ENCODE peak calls at places on chromosome 19, in nine cellular contexts. One of them, this sample, is unnamed.

GRCh38 chr19:16040642-16041041 is 35.7 kb upstream of the TPM4 start:
- DNase-seq in mammary epithelial cell: no peak
- DNase-seq in OCI-LY7: no peak
- DNase-seq in substantia nigra: no peak
- DNase-seq in ovary: no peak
- DNase-seq in CD4-positive, alpha-beta T cell: no peak
- DNase-seq in hepatocyte: no peak
- DNase-seq in esophagus squamous epithelium: no peak
- DNase-seq in trophoblast cell: no peak
- DNase-seq in this sample: peak; percentile 74

GRCh38 chr19:15300533-15301194 is 31.7 kb downstream of the BRD4 start:
- DNase-seq in trophoblast cell: peak; percentile 76
- DNase-seq in mammary epithelial cell: no peak
- DNase-seq in hepatocyte: no peak
- DNase-seq in substantia nigra: no peak
- DNase-seq in OCI-LY7: peak; percentile 64
- DNase-seq in ovary: no peak
- DNase-seq in esophagus squamous epithelium: no peak
- DNase-seq in CD4-positive, alpha-beta T cell: no peak
- DNase-seq in this sample: no peak

GRCh38 chr19:15449620-15450527 is at the start of gene WIZ:
- DNase-seq in OCI-LY7: peak; percentile 74
- DNase-seq in hepatocyte: peak; percentile 91
- DNase-seq in esophagus squamous epithelium: no peak
- DNase-seq in mammary epithelial cell: peak; percentile 65
- DNase-seq in ovary: peak; percentile 92
- DNase-seq in trophoblast cell: peak; percentile 35
- DNase-seq in substantia nigra: peak; percentile 85
- DNase-seq in CD4-positive, alpha-beta T cell: peak; percentile 81
- DNase-seq in this sample: peak; percentile 66

GRCh38 chr19:8069116-8069973 is 16.8 kb downstream of the CCL25 start:
- DNase-seq in mammary epithelial cell: no peak
- DNase-seq in ovary: no peak
- DNase-seq in OCI-LY7: peak; percentile 35
- DNase-seq in esophagus squamous epithelium: no peak
- DNase-seq in substantia nigra: no peak
- DNase-seq in trophoblast cell: no peak
- DNase-seq in CD4-positive, alpha-beta T cell: no peak
- DNase-seq in hepatocyte: no peak
- DNase-seq in this sample: peak; percentile 59

GRCh38 chr19:38707512-38708114 is 36.7 kb downstream of the CAPN12 start:
- DNase-seq in mammary epithelial cell: no peak
- DNase-seq in ovary: no peak
- DNase-seq in CD4-positive, alpha-beta T cell: no peak
- DNase-seq in substantia nigra: peak; percentile 52
- DNase-seq in esophagus squamous epithelium: no peak
- DNase-seq in OCI-LY7: no peak
- DNase-seq in trophoblast cell: no peak
- DNase-seq in hepatocyte: no peak
- DNase-seq in this sample: peak; percentile 39

GRCh38 chr19:15732388-15732787 is 4.6 kb downstream of the OR10H2 start:
- DNase-seq in esophagus squamous epithelium: no peak
- DNase-seq in OCI-LY7: no peak
- DNase-seq in substantia nigra: no peak
- DNase-seq in CD4-positive, alpha-beta T cell: no peak
- DNase-seq in mammary epithelial cell: no peak
- DNase-seq in trophoblast cell: no peak
- DNase-seq in ovary: no peak
- DNase-seq in hepatocyte: no peak
- DNase-seq in this sample: no peak

GRCh38 chr19:27529158-27529557 is 1683.8 kb downstream of the UQCRFS1 start:
- DNase-seq in ovary: no peak
- DNase-seq in mammary epithelial cell: no peak
- DNase-seq in trophoblast cell: no peak
- DNase-seq in substantia nigra: no peak
- DNase-seq in OCI-LY7: no peak
- DNase-seq in esophagus squamous epithelium: no peak
- DNase-seq in hepatocyte: no peak
- DNase-seq in CD4-positive, alpha-beta T cell: no peak
- DNase-seq in this sample: no peak

GRCh38 chr19:37999309-38000213 is 92.6 kb downstream of the SIPA1L3 start:
- DNase-seq in mammary epithelial cell: no peak
- DNase-seq in OCI-LY7: no peak
- DNase-seq in trophoblast cell: peak; percentile 68
- DNase-seq in substantia nigra: no peak
- DNase-seq in ovary: no peak
- DNase-seq in hepatocyte: no peak
- DNase-seq in esophagus squamous epithelium: no peak
- DNase-seq in CD4-positive, alpha-beta T cell: no peak
- DNase-seq in this sample: no peak

GRCh38 chr19:40055832-40056504 is at the start of gene ZNF780B:
- DNase-seq in OCI-LY7: peak; percentile 79
- DNase-seq in esophagus squamous epithelium: peak; percentile 7
- DNase-seq in trophoblast cell: no peak
- DNase-seq in ovary: peak; percentile 36
- DNase-seq in substantia nigra: peak; percentile 71
- DNase-seq in CD4-positive, alpha-beta T cell: peak; percentile 59
- DNase-seq in hepatocyte: peak; percentile 67
- DNase-seq in mammary epithelial cell: peak; percentile 55
- DNase-seq in this sample: peak; percentile 77

GRCh38 chr19:27966390-27966816 is 1246.5 kb downstream of the UQCRFS1 start:
- DNase-seq in trophoblast cell: no peak
- DNase-seq in CD4-positive, alpha-beta T cell: no peak
- DNase-seq in esophagus squamous epithelium: no peak
- DNase-seq in ovary: no peak
- DNase-seq in OCI-LY7: peak; percentile 24
- DNase-seq in mammary epithelial cell: no peak
- DNase-seq in substantia nigra: no peak
- DNase-seq in hepatocyte: peak; percentile 30
- DNase-seq in this sample: no peak

GRCh38 chr19:16308081-16308480 is 16.5 kb upstream of the KLF2 start:
- DNase-seq in esophagus squamous epithelium: no peak
- DNase-seq in ovary: no peak
- DNase-seq in CD4-positive, alpha-beta T cell: no peak
- DNase-seq in hepatocyte: no peak
- DNase-seq in OCI-LY7: no peak
- DNase-seq in trophoblast cell: no peak
- DNase-seq in substantia nigra: no peak
- DNase-seq in mammary epithelial cell: no peak
- DNase-seq in this sample: no peak

GRCh38 chr19:39563408-39563807 is 23.4 kb upstream of the EID2 start:
- DNase-seq in mammary epithelial cell: peak; percentile 64
- DNase-seq in trophoblast cell: no peak
- DNase-seq in CD4-positive, alpha-beta T cell: no peak
- DNase-seq in OCI-LY7: no peak
- DNase-seq in ovary: no peak
- DNase-seq in esophagus squamous epithelium: no peak
- DNase-seq in substantia nigra: no peak
- DNase-seq in hepatocyte: no peak
- DNase-seq in this sample: no peak

GRCh38 chr19:53388168-53388567 is 6.8 kb upstream of the ZNF765 start:
- DNase-seq in esophagus squamous epithelium: no peak
- DNase-seq in trophoblast cell: no peak
- DNase-seq in OCI-LY7: no peak
- DNase-seq in mammary epithelial cell: no peak
- DNase-seq in substantia nigra: no peak
- DNase-seq in hepatocyte: no peak
- DNase-seq in CD4-positive, alpha-beta T cell: no peak
- DNase-seq in ovary: no peak
- DNase-seq in this sample: no peak

GRCh38 chr19:55289117-55289796 is 5.5 kb downstream of the BRSK1 start:
- DNase-seq in ovary: no peak
- DNase-seq in hepatocyte: no peak
- DNase-seq in OCI-LY7: no peak
- DNase-seq in CD4-positive, alpha-beta T cell: no peak
- DNase-seq in substantia nigra: peak; percentile 55
- DNase-seq in trophoblast cell: no peak
- DNase-seq in esophagus squamous epithelium: no peak
- DNase-seq in mammary epithelial cell: no peak
- DNase-seq in this sample: no peak

GRCh38 chr19:30066781-30067759 is 125.0 kb downstream of the URI1 start:
- DNase-seq in substantia nigra: peak; percentile 28
- DNase-seq in ovary: no peak
- DNase-seq in hepatocyte: no peak
- DNase-seq in mammary epithelial cell: no peak
- DNase-seq in esophagus squamous epithelium: no peak
- DNase-seq in trophoblast cell: no peak
- DNase-seq in OCI-LY7: peak; percentile 51
- DNase-seq in CD4-positive, alpha-beta T cell: no peak
- DNase-seq in this sample: no peak

GRCh38 chr19:3249408-3249807 is 24.9 kb downstream of the CELF5 start:
- DNase-seq in hepatocyte: no peak
- DNase-seq in substantia nigra: peak; percentile 77
- DNase-seq in CD4-positive, alpha-beta T cell: no peak
- DNase-seq in trophoblast cell: no peak
- DNase-seq in ovary: no peak
- DNase-seq in mammary epithelial cell: no peak
- DNase-seq in esophagus squamous epithelium: no peak
- DNase-seq in OCI-LY7: peak; percentile 37
- DNase-seq in this sample: no peak

GRCh38 chr19:49327878-49328544 is 3.0 kb upstream of the SLC6A16 start:
- DNase-seq in substantia nigra: no peak
- DNase-seq in OCI-LY7: peak; percentile 87
- DNase-seq in hepatocyte: no peak
- DNase-seq in ovary: no peak
- DNase-seq in trophoblast cell: no peak
- DNase-seq in mammary epithelial cell: no peak
- DNase-seq in esophagus squamous epithelium: no peak
- DNase-seq in CD4-positive, alpha-beta T cell: no peak
- DNase-seq in this sample: peak; percentile 45

DNA sequence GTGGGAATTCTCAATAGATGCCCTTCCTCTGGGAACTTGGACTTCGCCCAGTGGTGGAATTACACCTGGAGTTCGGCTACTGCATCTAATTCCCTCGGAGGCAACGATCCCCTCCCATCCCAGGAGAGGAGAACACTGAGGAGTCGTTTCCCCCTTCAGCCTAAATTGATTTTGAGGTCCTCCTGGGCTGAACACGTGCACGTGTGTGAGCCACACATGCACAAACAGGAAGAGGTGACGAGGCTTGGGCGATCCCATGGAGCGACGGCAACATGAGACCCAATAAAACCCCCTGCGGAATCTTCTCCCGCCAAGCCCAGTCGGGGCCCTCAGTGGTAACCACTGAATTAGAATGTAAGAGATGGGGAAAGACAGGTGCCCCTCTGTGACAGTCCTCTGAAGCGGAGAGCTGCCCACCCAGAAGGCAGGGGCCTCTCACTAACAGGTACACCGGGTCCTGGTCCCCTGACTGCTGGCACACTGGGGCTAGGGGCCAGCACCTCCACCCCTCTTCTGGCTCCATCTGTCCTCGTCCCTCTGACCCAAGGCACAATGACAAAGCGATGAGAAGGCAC is 4.5 kb downstream of the MLLT1 start:
- DNase-seq in ovary: no peak
- DNase-seq in OCI-LY7: no peak
- DNase-seq in mammary epithelial cell: no peak
- DNase-seq in trophoblast cell: no peak
- DNase-seq in CD4-positive, alpha-beta T cell: no peak
- DNase-seq in substantia nigra: no peak
- DNase-seq in esophagus squamous epithelium: no peak
- DNase-seq in hepatocyte: no peak
- DNase-seq in this sample: no peak
- H3K27ac ChIP-seq in ovary: peak overlapping the region; percentile 91
- H3K27ac ChIP-seq in OCI-LY7: no peak overlapping the region
- H3K27ac ChIP-seq in mammary epithelial cell: no peak overlapping the region
- H3K27ac ChIP-seq in trophoblast cell: no peak overlapping the region
- H3K27ac ChIP-seq in CD4-positive, alpha-beta T cell: no peak overlapping the region
- H3K27ac ChIP-seq in substantia nigra: peak overlapping the region; percentile 47
- H3K27ac ChIP-seq in esophagus squamous epithelium: peak overlapping the region; percentile 87
- H3K27ac ChIP-seq in hepatocyte: peak overlapping the region; percentile 94
- H3K27ac ChIP-seq in this sample: peak overlapping the region; percentile 78

GRCh38 chr19:47704024-47704423 is 9.2 kb upstream of the EHD2 start:
- DNase-seq in trophoblast cell: peak; percentile 18
- DNase-seq in substantia nigra: no peak
- DNase-seq in CD4-positive, alpha-beta T cell: no peak
- DNase-seq in esophagus squamous epithelium: no peak
- DNase-seq in hepatocyte: no peak
- DNase-seq in mammary epithelial cell: no peak
- DNase-seq in OCI-LY7: no peak
- DNase-seq in ovary: no peak
- DNase-seq in this sample: no peak
- H3K27ac ChIP-seq in trophoblast cell: no peak overlapping the region
- H3K27ac ChIP-seq in substantia nigra: no peak overlapping the region
- H3K27ac ChIP-seq in CD4-positive, alpha-beta T cell: no peak overlapping the region
- H3K27ac ChIP-seq in esophagus squamous epithelium: peak overlapping the region; percentile 77
- H3K27ac ChIP-seq in hepatocyte: no peak overlapping the region
- H3K27ac ChIP-seq in mammary epithelial cell: no peak overlapping the region
- H3K27ac ChIP-seq in OCI-LY7: no peak overlapping the region
- H3K27ac ChIP-seq in ovary: no peak overlapping the region
- H3K27ac ChIP-seq in this sample: peak overlapping the region; percentile 66

GRCh38 chr19:1175020-1175419 is 952 bp upstream of the SBNO2 start:
- DNase-seq in esophagus squamous epithelium: no peak
- DNase-seq in CD4-positive, alpha-beta T cell: no peak
- DNase-seq in mammary epithelial cell: no peak
- DNase-seq in substantia nigra: no peak
- DNase-seq in OCI-LY7: no peak
- DNase-seq in ovary: no peak
- DNase-seq in hepatocyte: no peak
- DNase-seq in trophoblast cell: no peak
- DNase-seq in this sample: no peak

GRCh38 chr19:1181606-1182005 is 7.5 kb upstream of the SBNO2 start:
- DNase-seq in substantia nigra: no peak
- DNase-seq in ovary: no peak
- DNase-seq in trophoblast cell: peak; percentile 60
- DNase-seq in mammary epithelial cell: peak; percentile 75
- DNase-seq in hepatocyte: peak; percentile 43
- DNase-seq in OCI-LY7: no peak
- DNase-seq in CD4-positive, alpha-beta T cell: no peak
- DNase-seq in esophagus squamous epithelium: no peak
- DNase-seq in this sample: peak; percentile 76

GRCh38 chr19:1173160-1173844 is 766 bp downstream of the SBNO2 start:
- DNase-seq in ovary: peak; percentile 65
- DNase-seq in CD4-positive, alpha-beta T cell: no peak
- DNase-seq in substantia nigra: no peak
- DNase-seq in hepatocyte: no peak
- DNase-seq in trophoblast cell: no peak
- DNase-seq in esophagus squamous epithelium: no peak
- DNase-seq in OCI-LY7: peak; percentile 19
- DNase-seq in mammary epithelial cell: no peak
- DNase-seq in this sample: peak; percentile 46

GRCh38 chr19:1173845-1174809 is at the start of gene SBNO2:
- DNase-seq in CD4-positive, alpha-beta T cell: peak; percentile 77
- DNase-seq in substantia nigra: peak; percentile 89
- DNase-seq in OCI-LY7: peak; percentile 91
- DNase-seq in ovary: peak; percentile 96
- DNase-seq in mammary epithelial cell: peak; percentile 81
- DNase-seq in trophoblast cell: peak; percentile 72
- DNase-seq in esophagus squamous epithelium: peak; percentile 53
- DNase-seq in hepatocyte: peak; percentile 94
- DNase-seq in this sample: peak; percentile 85

GRCh38 chr19:1177322-1178114 is 3.5 kb upstream of the SBNO2 start:
- DNase-seq in OCI-LY7: no peak
- DNase-seq in hepatocyte: peak; percentile 10
- DNase-seq in CD4-positive, alpha-beta T cell: no peak
- DNase-seq in esophagus squamous epithelium: no peak
- DNase-seq in substantia nigra: no peak
- DNase-seq in ovary: no peak
- DNase-seq in mammary epithelial cell: peak; percentile 98
- DNase-seq in trophoblast cell: peak; percentile 36
- DNase-seq in this sample: no peak
- H3K27ac ChIP-seq in OCI-LY7: no peak overlapping the region
- H3K27ac ChIP-seq in hepatocyte: no peak overlapping the region
- H3K27ac ChIP-seq in CD4-positive, alpha-beta T cell: no peak overlapping the region
- H3K27ac ChIP-seq in esophagus squamous epithelium: peak overlapping the region; percentile 87
- H3K27ac ChIP-seq in substantia nigra: no peak overlapping the region
- H3K27ac ChIP-seq in ovary: no peak overlapping the region
- H3K27ac ChIP-seq in mammary epithelial cell: peak overlapping the region; percentile 90
- H3K27ac ChIP-seq in trophoblast cell: no peak overlapping the region
- H3K27ac ChIP-seq in this sample: no peak overlapping the region

GRCh38 chr19:44951179-44952159 is 3.7 kb upstream of the CLPTM1 start:
- DNase-seq in mammary epithelial cell: peak; percentile 53
- DNase-seq in hepatocyte: peak; percentile 94
- DNase-seq in CD4-positive, alpha-beta T cell: peak; percentile 66
- DNase-seq in esophagus squamous epithelium: no peak
- DNase-seq in ovary: peak; percentile 55
- DNase-seq in OCI-LY7: peak; percentile 88
- DNase-seq in substantia nigra: peak; percentile 70
- DNase-seq in trophoblast cell: peak; percentile 48
- DNase-seq in this sample: peak; percentile 78
- H3K27ac ChIP-seq in mammary epithelial cell: no peak overlapping the region
- H3K27ac ChIP-seq in hepatocyte: no peak overlapping the region
- H3K27ac ChIP-seq in CD4-positive, alpha-beta T cell: no peak overlapping the region
- H3K27ac ChIP-seq in esophagus squamous epithelium: no peak overlapping the region
- H3K27ac ChIP-seq in ovary: peak overlapping the region; percentile 0
- H3K27ac ChIP-seq in OCI-LY7: no peak overlapping the region
- H3K27ac ChIP-seq in substantia nigra: peak overlapping the region; percentile 45
- H3K27ac ChIP-seq in trophoblast cell: no peak overlapping the region
- H3K27ac ChIP-seq in this sample: no peak overlapping the region